ENCODE peak calls at places on chromosomes 7 and 10, in four cellular contexts. G, F, N and L are unnamed samples.
A peak's percentile ranks its signal among the peaks of the same experiment; 100 is the strongest.

GRCh38 chr10:124595143-124595883 is 133.7 kb downstream of the LHPP start:
- DNase-seq in F (no peak), N (no peak), G (no peak), L (no peak)

GRCh38 chr10:124650820-124651401 is 93.3 kb downstream of the FAM53B start:
- DNase-seq in G (no peak), N (no peak), F (no peak), L (no peak)

GRCh38 chr10:43255644-43256431 is 11.0 kb downstream of the RASGEF1A start:
- DNase-seq in N (no peak), F (no peak), G (peak; percentile 18), L (no peak)

GRCh38 chr10:24727811-24728210 is 4.1 kb upstream of the ARHGAP21 start:
- DNase-seq in F (no peak), G (no peak), N (no peak), L (no peak)

GRCh38 chr10:65891073-65891981 is 1034.5 kb upstream of the LRRTM3 start:
- DNase-seq in G (no peak), N (peak; percentile 9), F (no peak), L (no peak)

GRCh38 chr7:156219307-156220077 is 407.2 kb upstream of the SHH start:
- DNase-seq in N (no peak), G (no peak), F (no peak), L (no peak)

GRCh38 chr10:65805993-65806392 is 1119.8 kb upstream of the LRRTM3 start:
- DNase-seq in F (no peak), G (no peak), N (no peak), L (no peak)

GRCh38 chr10:43110318-43111071 is 27.8 kb upstream of the CSGALNACT2 start:
- DNase-seq in N (peak; percentile 33), F (no peak), G (no peak), L (no peak)

GRCh38 chr10:132515811-132516726 is 21.5 kb upstream of the INPP5A start:
- DNase-seq in G (no peak), F (no peak), N (no peak), L (no peak)

GRCh38 chr7:2954433-2954853 is 89.2 kb downstream of the CARD11 start:
- DNase-seq in F (peak; percentile 19), G (no peak), N (no peak), L (no peak)

GRCh38 chr7:91201731-91202130 is 62.5 kb upstream of the FZD1 start:
- DNase-seq in G (no peak), N (no peak), F (no peak), L (no peak)

GRCh38 chr10:20105236-20105635 is 289.0 kb downstream of the PLXDC2 start:
- DNase-seq in N (no peak), G (no peak), F (no peak), L (no peak)

GRCh38 chr7:97845622-97846203 is 26.5 kb downstream of the ASNS start:
- DNase-seq in N (no peak), F (no peak), G (no peak), L (no peak)